ENCODE peak calls at places on chromosomes 1 and 21, in four cellular contexts. F is iris pigment epithelial cell; M is T follicular helper cell; J is activated naive CD4-positive, alpha-beta T cell treated with anti-CD3 and anti-CD28 coated beads for 36 hours. O is an unnamed sample.

GRCh38 chr1:24914226-24915069 is 15.6 kb downstream of the RUNX3 start:
- DNase-seq in F (peak), M (no peak), J (no peak), O (no peak)

GRCh38 chr1:4636644-4637380 is 17.6 kb upstream of the AJAP1 start:
- DNase-seq in F (no peak), M (no peak), J (no peak), O (no peak)

GRCh38 chr1:218669431-218669830 is 324.3 kb downstream of the TGFB2 start:
- DNase-seq in F (peak), M (no peak), J (no peak), O (peak)

GRCh38 chr21:46058339-46059145 is 39.4 kb upstream of the COL6A2 start:
- DNase-seq in F (no peak), M (no peak), J (no peak), O (no peak)

GRCh38 chr1:182617734-182618288 is 13.6 kb upstream of the RGS16 start:
- DNase-seq in F (peak), M (no peak), J (peak), O (peak)

GRCh38 chr21:26954591-26955214 is 12.2 kb downstream of the ADAMTS5 start:
- DNase-seq in F (no peak), M (no peak), J (no peak), O (no peak)

GRCh38 chr1:101309334-101310221 is 72.8 kb downstream of the S1PR1 start:
- DNase-seq in F (peak), M (peak), J (peak), O (peak)

GRCh38 chr1:156124557-156125483 is 10.3 kb downstream of the LMNA start:
- DNase-seq in F (no peak), M (no peak), J (peak), O (peak)

GRCh38 chr1:241615043-241615974 is 24.9 kb downstream of the CHML start:
- DNase-seq in F (no peak), M (no peak), J (no peak), O (peak)

GRCh38 chr1:32201011-32201855 is 838 bp downstream of the CCDC28B start:
- DNase-seq in F (peak), M (peak), J (peak), O (peak)

GRCh38 chr1:118989006-118989736 is 1.0 kb upstream of the TBX15 start:
- DNase-seq in F (no peak), M (no peak), J (no peak), O (no peak)

GRCh38 chr1:38084700-38085099 is 38.1 kb upstream of the POU3F1 start:
- DNase-seq in F (no peak), M (no peak), J (no peak), O (no peak)

O was measured in epithelial cell of esophagus.